ENCODE peak calls at places on chromosomes 11 and 22, in seven cellular contexts. T, K, H, G, D, P and X are unnamed samples.
A peak's percentile ranks its signal among the peaks of the same experiment; 100 is the strongest.

GRCh38 chr11:34850339-34850738 is 65.8 kb downstream of the APIP start:
- DNase-seq in T (no peak), K (no peak), H (no peak), G (no peak), D (peak; percentile 23), P (peak; percentile 46), X (no peak)

GRCh38 chr11:44746894-44747293 is 20.1 kb downstream of the TSPAN18 start:
- DNase-seq in T (no peak), K (no peak), H (no peak), G (no peak), D (no peak), P (no peak), X (no peak)

GRCh38 chr11:134040386-134041297 is 28.2 kb upstream of the JAM3 start:
- DNase-seq in T (no peak), K (no peak), H (no peak), G (no peak), D (peak; percentile 72), P (no peak), X (no peak)

GRCh38 chr11:75768112-75768908 is at the start of gene DGAT2:
- DNase-seq in T (peak; percentile 79), K (peak; percentile 88), H (peak; percentile 47), G (peak; percentile 84), D (peak; percentile 92), P (peak; percentile 82), X (no peak)

GRCh38 chr11:476416-476815 is 26.3 kb downstream of the PTDSS2 start:
- DNase-seq in T (no peak), K (no peak), H (no peak), G (no peak), D (no peak), P (no peak), X (no peak)

GRCh38 chr11:73225001-73225686 is 7.1 kb downstream of the P2RY2 start:
- DNase-seq in T (no peak), K (peak; percentile 4), H (no peak), G (no peak), D (no peak), P (no peak), X (no peak)

GRCh38 chr11:28618426-28618825 is 510.2 kb downstream of the METTL15 start:
- DNase-seq in T (peak; percentile 28), K (no peak), H (no peak), G (no peak), D (no peak), P (peak; percentile 45), X (no peak)

GRCh38 chr11:74320538-74320937 is 9.1 kb upstream of the P4HA3 start:
- DNase-seq in T (peak; percentile 46), K (no peak), H (no peak), G (no peak), D (no peak), P (peak; percentile 60), X (no peak)

GRCh38 chr11:133941546-133941945 is 15.2 kb downstream of the IGSF9B start:
- DNase-seq in T (no peak), K (no peak), H (no peak), G (no peak), D (no peak), P (no peak), X (no peak)

GRCh38 chr11:67670316-67671210 is 3.9 kb downstream of the ALDH3B2 start:
- DNase-seq in T (no peak), K (no peak), H (no peak), G (no peak), D (no peak), P (no peak), X (peak; percentile 6)

GRCh38 chr11:12824281-12825041 is 150.2 kb downstream of the TEAD1 start:
- DNase-seq in T (peak; percentile 95), K (no peak), H (no peak), G (peak; percentile 86), D (no peak), P (no peak), X (no peak)

GRCh38 chr11:114257621-114258558 is 38.3 kb upstream of the NNMT start:
- DNase-seq in T (peak; percentile 42), K (peak; percentile 95), H (no peak), G (peak; percentile 64), D (peak; percentile 82), P (no peak), X (no peak)

GRCh38 chr22:17368727-17369552 is at the start of gene CECR2:
- DNase-seq in T (no peak), K (peak; percentile 95), H (peak; percentile 34), G (no peak), D (peak; percentile 78), P (no peak), X (peak; percentile 49)

GRCh38 chr11:48018561-48019229 is 38.3 kb downstream of the PTPRJ start:
- DNase-seq in T (peak; percentile 15), K (peak; percentile 85), H (no peak), G (no peak), D (peak; percentile 63), P (no peak), X (no peak)

GRCh38 chr11:122743949-122744876 is 88.7 kb downstream of the UBASH3B start:
- DNase-seq in T (peak; percentile 82), K (no peak), H (no peak), G (no peak), D (no peak), P (no peak), X (peak; percentile 93)

GRCh38 chr22:25782831-25783230 is 40.8 kb downstream of the MYO18B start:
- DNase-seq in T (no peak), K (no peak), H (no peak), G (no peak), D (no peak), P (no peak), X (no peak)

GRCh38 chr11:76131585-76131984 is 74.7 kb downstream of the WNT11 start:
- DNase-seq in T (no peak), K (no peak), H (no peak), G (no peak), D (no peak), P (no peak), X (no peak)

GRCh38 chr22:42269407-42270177 is 861 bp downstream of the TCF20 start:
- DNase-seq in T (peak; percentile 28), K (peak; percentile 81), H (peak; percentile 48), G (peak; percentile 67), D (peak; percentile 85), P (peak; percentile 61), X (peak; percentile 73)
- TF ChIP-seq EZH2 in T (no peak), K (no peak), H (no peak), G (no peak), D (no peak), P (no peak), X (no peak)

GRCh38 chr11:66466225-66467033 is at the start of gene PELI3:
- DNase-seq in T (peak; percentile 90), K (peak; percentile 96), H (peak; percentile 74), G (peak; percentile 72), D (peak; percentile 98), P (peak; percentile 96), X (peak; percentile 92)

GRCh38 chr11:66465371-66466224 is 1.1 kb upstream of the PELI3 start:
- DNase-seq in T (peak; percentile 9), K (no peak), H (no peak), G (no peak), D (no peak), P (no peak), X (no peak)

GRCh38 chr11:66467034-66467659 is 442 bp downstream of the PELI3 start:
- DNase-seq in T (peak; percentile 19), K (peak; percentile 74), H (no peak), G (no peak), D (peak; percentile 72), P (peak; percentile 43), X (no peak)

GRCh38 chr11:66462911-66463310 is 3.8 kb upstream of the PELI3 start:
- DNase-seq in T (no peak), K (no peak), H (no peak), G (no peak), D (no peak), P (peak; percentile 52), X (no peak)

DNA sequence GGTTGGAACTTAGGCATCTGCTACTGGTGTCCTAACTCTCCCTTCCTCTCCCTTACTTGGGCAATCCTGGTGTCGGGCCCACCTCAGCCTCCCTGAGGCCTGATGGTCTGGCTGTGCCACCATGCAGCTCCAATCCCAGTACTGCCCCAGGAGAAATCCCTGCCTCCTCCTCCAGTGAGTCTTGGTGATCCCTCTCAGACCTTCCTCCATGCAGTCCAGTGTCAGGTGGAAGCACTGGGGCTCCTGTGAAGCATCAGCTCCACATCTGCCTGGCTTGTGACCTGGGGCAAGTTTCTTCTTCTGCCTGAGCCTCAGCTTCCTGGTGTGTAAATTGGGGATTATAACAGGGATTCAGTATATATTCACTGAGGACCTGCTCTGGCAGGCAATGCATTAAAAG is 1.8 kb upstream of the PELI3 start:
- DNase-seq in T (no peak), K (no peak), H (no peak), G (no peak), D (no peak), P (no peak), X (no peak)
- H3K27ac ChIP-seq in T (no peak overlapping the region), K (no peak overlapping the region), H (no peak overlapping the region), G (no peak overlapping the region), D (no peak overlapping the region), P (no peak overlapping the region), X (no peak overlapping the region)

DNA sequence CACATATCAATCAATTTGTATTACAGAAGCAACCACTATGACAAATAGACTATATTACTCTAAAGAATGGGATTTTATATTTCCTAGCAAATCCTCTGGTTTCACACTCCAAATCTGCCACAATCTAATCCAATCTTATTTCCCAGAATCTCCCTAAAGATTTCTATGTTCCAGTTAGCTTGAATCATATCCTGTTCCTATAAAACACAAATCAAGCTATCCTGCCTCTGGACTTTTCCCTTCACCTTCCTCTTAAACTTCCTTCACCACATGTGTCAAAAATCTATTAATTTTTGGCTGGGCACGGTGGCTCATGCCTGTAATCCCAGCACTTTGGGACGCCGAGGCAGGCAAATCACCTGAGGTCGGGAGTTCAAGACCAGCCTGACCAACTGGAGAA is 50.0 kb downstream of the PIK3C2A start:
- DNase-seq in T (peak; percentile 60), K (no peak), H (no peak), G (no peak), D (no peak), P (no peak), X (no peak)
- H3K79me2 ChIP-seq in T (peaks cover 82% of the 10 kb centered on the region), K (peaks cover 86% of the 10 kb centered on the region), H (peaks cover 57% of the 10 kb centered on the region), G (peaks cover 58% of the 10 kb centered on the region), D (peaks cover 79% of the 10 kb centered on the region), P (peaks cover 43% of the 10 kb centered on the region), X (peaks cover 23% of the 10 kb centered on the region)

GRCh38 chr11:118175031-118175531 is 1.4 kb downstream of the SCN2B start:
- DNase-seq in T (no peak), K (no peak), H (no peak), G (peak; percentile 83), D (no peak), P (peak; percentile 77), X (no peak)
- TF ChIP-seq EZH2 in T (no peak), K (no peak), H (no peak), G (no peak), D (no peak), P (no peak), X (no peak)

GRCh38 chr22:24728790-24729637 is 45.5 kb downstream of the PIWIL3 start:
- DNase-seq in T (peak; percentile 80), K (peak; percentile 60), H (no peak), G (peak; percentile 92), D (peak; percentile 67), P (no peak), X (peak; percentile 91)
- H3K27ac ChIP-seq in T (peak overlapping the region; percentile 34), K (peak overlapping the region; percentile 61), H (no peak overlapping the region), G (peak overlapping the region; percentile 31), D (peak overlapping the region; percentile 49), P (no peak overlapping the region), X (peak overlapping the region; percentile 96)